ENCODE peak calls at places on chromosomes 5 and 9, in nine cellular contexts. One of them, this sample, is unnamed.

GRCh38 chr5:151082274-151082902 is 1.6 kb upstream of the TNIP1 start:
- DNase-seq in MM.1S: no peak
- DNase-seq in iPS DF 6.9: no peak
- DNase-seq in WERI-Rb-1: peak
- DNase-seq in cardiac fibroblast: no peak
- DNase-seq in naive thymus-derived CD4-positive, alpha-beta T cell: no peak
- DNase-seq in tibial nerve: no peak
- DNase-seq in cardiac muscle cell: peak
- DNase-seq in H1: no peak
- DNase-seq in this sample: no peak

GRCh38 chr5:91535508-91535907 is 152.4 kb upstream of the ARRDC3 start:
- DNase-seq in MM.1S: no peak
- DNase-seq in iPS DF 6.9: no peak
- DNase-seq in WERI-Rb-1: no peak
- DNase-seq in cardiac fibroblast: no peak
- DNase-seq in naive thymus-derived CD4-positive, alpha-beta T cell: no peak
- DNase-seq in tibial nerve: no peak
- DNase-seq in cardiac muscle cell: no peak
- DNase-seq in H1: no peak
- DNase-seq in this sample: no peak

GRCh38 chr5:120901199-120901598 is 437.1 kb downstream of the PRR16 start:
- DNase-seq in MM.1S: no peak
- DNase-seq in iPS DF 6.9: no peak
- DNase-seq in WERI-Rb-1: no peak
- DNase-seq in cardiac fibroblast: no peak
- DNase-seq in naive thymus-derived CD4-positive, alpha-beta T cell: no peak
- DNase-seq in tibial nerve: no peak
- DNase-seq in cardiac muscle cell: no peak
- DNase-seq in H1: no peak
- DNase-seq in this sample: peak

GRCh38 chr5:57684299-57684702 is 201.7 kb upstream of the ACTBL2 start:
- DNase-seq in MM.1S: no peak
- DNase-seq in iPS DF 6.9: no peak
- DNase-seq in WERI-Rb-1: peak
- DNase-seq in cardiac fibroblast: peak
- DNase-seq in naive thymus-derived CD4-positive, alpha-beta T cell: no peak
- DNase-seq in tibial nerve: no peak
- DNase-seq in cardiac muscle cell: no peak
- DNase-seq in H1: no peak
- DNase-seq in this sample: peak

GRCh38 chr5:2904956-2905355 is 153.5 kb upstream of the IRX2 start:
- DNase-seq in MM.1S: no peak
- DNase-seq in iPS DF 6.9: no peak
- DNase-seq in WERI-Rb-1: no peak
- DNase-seq in cardiac fibroblast: no peak
- DNase-seq in naive thymus-derived CD4-positive, alpha-beta T cell: no peak
- DNase-seq in tibial nerve: no peak
- DNase-seq in cardiac muscle cell: no peak
- DNase-seq in H1: peak
- DNase-seq in this sample: no peak

GRCh38 chr5:56950626-56951130 is 1.2 kb downstream of the MIER3 start:
- DNase-seq in MM.1S: peak
- DNase-seq in iPS DF 6.9: no peak
- DNase-seq in WERI-Rb-1: no peak
- DNase-seq in cardiac fibroblast: peak
- DNase-seq in naive thymus-derived CD4-positive, alpha-beta T cell: peak
- DNase-seq in tibial nerve: peak
- DNase-seq in cardiac muscle cell: peak
- DNase-seq in H1: peak
- DNase-seq in this sample: no peak

GRCh38 chr5:6328173-6328572 is 50.2 kb downstream of the MED10 start:
- DNase-seq in MM.1S: peak
- DNase-seq in iPS DF 6.9: peak
- DNase-seq in WERI-Rb-1: no peak
- DNase-seq in cardiac fibroblast: peak
- DNase-seq in naive thymus-derived CD4-positive, alpha-beta T cell: no peak
- DNase-seq in tibial nerve: no peak
- DNase-seq in cardiac muscle cell: peak
- DNase-seq in H1: peak
- DNase-seq in this sample: no peak

GRCh38 chr9:128254855-128255759 is 20.7 kb downstream of the GOLGA2 start:
- DNase-seq in MM.1S: peak
- DNase-seq in iPS DF 6.9: no peak
- DNase-seq in WERI-Rb-1: peak
- DNase-seq in cardiac fibroblast: peak
- DNase-seq in naive thymus-derived CD4-positive, alpha-beta T cell: peak
- DNase-seq in tibial nerve: peak
- DNase-seq in cardiac muscle cell: peak
- DNase-seq in H1: peak
- DNase-seq in this sample: no peak

GRCh38 chr9:124473310-124473709 is 23.1 kb downstream of the ADGRD2 start:
- DNase-seq in MM.1S: no peak
- DNase-seq in iPS DF 6.9: no peak
- DNase-seq in WERI-Rb-1: no peak
- DNase-seq in cardiac fibroblast: no peak
- DNase-seq in naive thymus-derived CD4-positive, alpha-beta T cell: no peak
- DNase-seq in tibial nerve: no peak
- DNase-seq in cardiac muscle cell: no peak
- DNase-seq in H1: no peak
- DNase-seq in this sample: no peak

GRCh38 chr5:37951946-37952721 is 112.3 kb upstream of the GDNF start:
- DNase-seq in MM.1S: no peak
- DNase-seq in iPS DF 6.9: no peak
- DNase-seq in WERI-Rb-1: no peak
- DNase-seq in cardiac fibroblast: no peak
- DNase-seq in naive thymus-derived CD4-positive, alpha-beta T cell: no peak
- DNase-seq in tibial nerve: no peak
- DNase-seq in cardiac muscle cell: no peak
- DNase-seq in H1: no peak
- DNase-seq in this sample: no peak

GRCh38 chr5:149257875-149258705 is 13.6 kb upstream of the AFAP1L1 start:
- DNase-seq in MM.1S: no peak
- DNase-seq in iPS DF 6.9: no peak
- DNase-seq in WERI-Rb-1: no peak
- DNase-seq in cardiac fibroblast: peak
- DNase-seq in naive thymus-derived CD4-positive, alpha-beta T cell: no peak
- DNase-seq in tibial nerve: no peak
- DNase-seq in cardiac muscle cell: no peak
- DNase-seq in H1: no peak
- DNase-seq in this sample: peak

GRCh38 chr5:67140413-67140812 is 56.2 kb downstream of the CD180 start:
- DNase-seq in MM.1S: no peak
- DNase-seq in iPS DF 6.9: no peak
- DNase-seq in WERI-Rb-1: no peak
- DNase-seq in cardiac fibroblast: no peak
- DNase-seq in naive thymus-derived CD4-positive, alpha-beta T cell: no peak
- DNase-seq in tibial nerve: no peak
- DNase-seq in cardiac muscle cell: no peak
- DNase-seq in H1: no peak
- DNase-seq in this sample: no peak

GRCh38 chr9:93965830-93966577 is 10.8 kb upstream of the BARX1 start:
- DNase-seq in MM.1S: no peak
- DNase-seq in iPS DF 6.9: no peak
- DNase-seq in WERI-Rb-1: no peak
- DNase-seq in cardiac fibroblast: no peak
- DNase-seq in naive thymus-derived CD4-positive, alpha-beta T cell: no peak
- DNase-seq in tibial nerve: no peak
- DNase-seq in cardiac muscle cell: no peak
- DNase-seq in H1: no peak
- DNase-seq in this sample: no peak

GRCh38 chr5:57456056-57456455 is 26.6 kb downstream of the ACTBL2 start:
- DNase-seq in MM.1S: no peak
- DNase-seq in iPS DF 6.9: no peak
- DNase-seq in WERI-Rb-1: no peak
- DNase-seq in cardiac fibroblast: no peak
- DNase-seq in naive thymus-derived CD4-positive, alpha-beta T cell: no peak
- DNase-seq in tibial nerve: no peak
- DNase-seq in cardiac muscle cell: no peak
- DNase-seq in H1: no peak
- DNase-seq in this sample: no peak

GRCh38 chr5:85647349-85648127 is 970.2 kb upstream of the COX7C start:
- DNase-seq in MM.1S: no peak
- DNase-seq in iPS DF 6.9: no peak
- DNase-seq in WERI-Rb-1: no peak
- DNase-seq in cardiac fibroblast: no peak
- DNase-seq in naive thymus-derived CD4-positive, alpha-beta T cell: no peak
- DNase-seq in tibial nerve: no peak
- DNase-seq in cardiac muscle cell: no peak
- DNase-seq in H1: no peak
- DNase-seq in this sample: no peak
- H3K4me3 ChIP-seq in MM.1S: no peak
- H3K4me3 ChIP-seq in iPS DF 6.9: no peak
- H3K4me3 ChIP-seq in WERI-Rb-1: no peak
- H3K4me3 ChIP-seq in cardiac fibroblast: no peak
- H3K4me3 ChIP-seq in naive thymus-derived CD4-positive, alpha-beta T cell: no peak
- H3K4me3 ChIP-seq in tibial nerve: no peak
- H3K4me3 ChIP-seq in cardiac muscle cell: no peak
- H3K4me3 ChIP-seq in H1: no peak
- H3K4me3 ChIP-seq in this sample: no peak

DNA sequence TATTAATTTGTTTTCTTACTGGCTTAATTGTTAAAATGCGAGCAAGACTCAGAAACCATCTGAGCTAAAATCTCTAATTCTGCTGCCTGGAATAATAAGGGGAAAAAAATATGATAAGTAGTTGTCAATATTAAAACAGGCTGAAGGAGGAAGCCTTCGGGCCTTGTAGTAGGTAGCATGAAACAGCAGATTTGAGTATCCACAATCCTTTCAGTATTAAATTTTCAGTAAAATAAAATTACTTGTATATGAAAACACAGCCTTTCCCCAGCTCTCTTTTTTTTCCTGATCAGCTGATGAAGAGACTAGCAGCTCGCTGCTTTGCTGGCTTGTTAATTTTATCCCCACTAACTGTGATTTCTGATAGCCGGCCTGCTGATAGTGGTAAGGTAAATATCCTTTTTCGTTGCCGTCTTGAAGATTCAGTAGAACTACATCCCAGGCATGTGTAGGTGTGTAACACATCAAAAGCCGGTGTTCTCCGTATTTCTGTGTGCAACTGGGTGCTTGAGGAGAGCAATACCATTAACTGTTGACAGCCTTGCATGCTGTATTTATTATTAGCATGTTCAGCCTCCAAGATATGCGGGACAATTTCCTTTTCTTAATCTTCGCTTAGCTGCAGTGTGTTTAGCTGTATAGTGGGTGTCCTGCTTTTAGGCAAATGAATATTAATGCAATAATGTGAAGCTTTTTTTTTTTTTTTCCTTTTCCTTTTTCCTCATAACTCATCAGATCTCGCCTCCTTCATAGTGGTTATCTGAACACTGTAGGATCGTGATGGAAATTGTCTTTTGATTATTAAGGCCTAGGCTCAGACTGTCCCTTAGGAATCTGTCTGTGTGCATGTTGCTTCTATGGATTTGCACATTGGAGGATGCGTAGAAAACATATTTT is 144.6 kb downstream of the SMARCA2 start:
- DNase-seq in MM.1S: peak
- DNase-seq in iPS DF 6.9: no peak
- DNase-seq in WERI-Rb-1: no peak
- DNase-seq in cardiac fibroblast: peak
- DNase-seq in naive thymus-derived CD4-positive, alpha-beta T cell: no peak
- DNase-seq in tibial nerve: no peak
- DNase-seq in cardiac muscle cell: no peak
- DNase-seq in H1: no peak
- DNase-seq in this sample: no peak
- H3K4me3 ChIP-seq in MM.1S: peak
- H3K4me3 ChIP-seq in iPS DF 6.9: no peak
- H3K4me3 ChIP-seq in WERI-Rb-1: no peak
- H3K4me3 ChIP-seq in cardiac fibroblast: peak
- H3K4me3 ChIP-seq in naive thymus-derived CD4-positive, alpha-beta T cell: no peak
- H3K4me3 ChIP-seq in tibial nerve: peak
- H3K4me3 ChIP-seq in cardiac muscle cell: no peak
- H3K4me3 ChIP-seq in H1: no peak
- H3K4me3 ChIP-seq in this sample: no peak

GRCh38 chr5:7850241-7850532 is 746 bp downstream of the CFAP90 start:
- DNase-seq in MM.1S: no peak
- DNase-seq in iPS DF 6.9: peak
- DNase-seq in WERI-Rb-1: no peak
- DNase-seq in cardiac fibroblast: no peak
- DNase-seq in naive thymus-derived CD4-positive, alpha-beta T cell: no peak
- DNase-seq in tibial nerve: no peak
- DNase-seq in cardiac muscle cell: no peak
- DNase-seq in H1: no peak
- DNase-seq in this sample: no peak

GRCh38 chr5:7852542-7852941 is 1.6 kb upstream of the CFAP90 start:
- DNase-seq in MM.1S: no peak
- DNase-seq in iPS DF 6.9: no peak
- DNase-seq in WERI-Rb-1: no peak
- DNase-seq in cardiac fibroblast: peak
- DNase-seq in naive thymus-derived CD4-positive, alpha-beta T cell: no peak
- DNase-seq in tibial nerve: no peak
- DNase-seq in cardiac muscle cell: no peak
- DNase-seq in H1: no peak
- DNase-seq in this sample: no peak

GRCh38 chr5:7850533-7851239 is at the start of gene CFAP90:
- DNase-seq in MM.1S: no peak
- DNase-seq in iPS DF 6.9: peak
- DNase-seq in WERI-Rb-1: peak
- DNase-seq in cardiac fibroblast: peak
- DNase-seq in naive thymus-derived CD4-positive, alpha-beta T cell: no peak
- DNase-seq in tibial nerve: no peak
- DNase-seq in cardiac muscle cell: peak
- DNase-seq in H1: peak
- DNase-seq in this sample: no peak

GRCh38 chr5:7851617-7852289 is 820 bp upstream of the CFAP90 start:
- DNase-seq in MM.1S: no peak
- DNase-seq in iPS DF 6.9: no peak
- DNase-seq in WERI-Rb-1: no peak
- DNase-seq in cardiac fibroblast: no peak
- DNase-seq in naive thymus-derived CD4-positive, alpha-beta T cell: no peak
- DNase-seq in tibial nerve: no peak
- DNase-seq in cardiac muscle cell: no peak
- DNase-seq in H1: no peak
- DNase-seq in this sample: no peak

DNA sequence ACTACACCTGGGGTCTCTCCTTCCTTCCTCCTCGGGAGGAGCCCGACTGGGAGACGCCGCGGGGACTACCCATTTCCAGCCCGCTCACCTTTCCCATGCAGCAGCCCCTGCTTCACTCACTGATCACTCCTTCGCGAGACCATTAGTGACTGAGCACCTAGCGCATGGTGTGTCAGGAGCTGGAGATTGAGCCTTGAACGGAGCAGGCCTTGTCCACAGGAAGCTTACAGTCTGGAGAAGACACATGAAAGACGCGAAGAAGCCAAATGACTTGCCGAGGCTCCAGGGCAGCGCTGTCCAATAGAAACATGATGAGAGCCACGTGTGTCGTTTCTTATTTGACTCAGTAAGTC is 283 bp upstream of the CFAP90 start:
- DNase-seq in MM.1S: no peak
- DNase-seq in iPS DF 6.9: no peak
- DNase-seq in WERI-Rb-1: no peak
- DNase-seq in cardiac fibroblast: no peak
- DNase-seq in naive thymus-derived CD4-positive, alpha-beta T cell: no peak
- DNase-seq in tibial nerve: no peak
- DNase-seq in cardiac muscle cell: no peak
- DNase-seq in H1: no peak
- DNase-seq in this sample: no peak
- H3K4me3 ChIP-seq in MM.1S: no peak
- H3K4me3 ChIP-seq in iPS DF 6.9: peak
- H3K4me3 ChIP-seq in WERI-Rb-1: peak
- H3K4me3 ChIP-seq in cardiac fibroblast: no peak
- H3K4me3 ChIP-seq in naive thymus-derived CD4-positive, alpha-beta T cell: peak
- H3K4me3 ChIP-seq in tibial nerve: no peak
- H3K4me3 ChIP-seq in cardiac muscle cell: peak
- H3K4me3 ChIP-seq in H1: peak
- H3K4me3 ChIP-seq in this sample: peak

GRCh38 chr9:97237311-97237786 is 70.1 kb upstream of the CCDC180 start:
- DNase-seq in MM.1S: no peak
- DNase-seq in iPS DF 6.9: no peak
- DNase-seq in WERI-Rb-1: no peak
- DNase-seq in cardiac fibroblast: no peak
- DNase-seq in naive thymus-derived CD4-positive, alpha-beta T cell: no peak
- DNase-seq in tibial nerve: no peak
- DNase-seq in cardiac muscle cell: no peak
- DNase-seq in H1: peak
- DNase-seq in this sample: no peak
- H3K4me3 ChIP-seq in MM.1S: peak
- H3K4me3 ChIP-seq in iPS DF 6.9: peak
- H3K4me3 ChIP-seq in WERI-Rb-1: no peak
- H3K4me3 ChIP-seq in cardiac fibroblast: peak
- H3K4me3 ChIP-seq in naive thymus-derived CD4-positive, alpha-beta T cell: no peak
- H3K4me3 ChIP-seq in tibial nerve: peak
- H3K4me3 ChIP-seq in cardiac muscle cell: peak
- H3K4me3 ChIP-seq in H1: peak
- H3K4me3 ChIP-seq in this sample: peak